ENCODE peak calls at places on chromosome 12, in seven cellular contexts. G is adrenal gland; C is adipocyte; P is cardiac muscle cell; J is GM23248; Y is fibroblast of lung; V is CD8-positive, alpha-beta T cell. U is an unnamed sample.

GRCh38 chr12:110501378-110501721 is 561 bp downstream of the VPS29 start:
- DNase-seq in J (peak; percentile 85), V (no peak), G (peak; percentile 68), Y (peak; percentile 73), P (peak; percentile 46), C (peak; percentile 67), U (peak; percentile 38)

GRCh38 chr12:52391618-52392002 is 6.2 kb upstream of the KRT84 start:
- DNase-seq in V (no peak), P (no peak), J (peak; percentile 38), C (peak; percentile 40), G (peak; percentile 84), Y (peak; percentile 24), U (peak; percentile 87)

GRCh38 chr12:93460882-93461281 is 6.4 kb upstream of the MRPL42 start:
- DNase-seq in C (no peak), J (no peak), V (no peak), G (no peak), Y (no peak), P (no peak), U (no peak)

GRCh38 chr12:53241623-53242412 is 9.8 kb upstream of the RARG start:
- DNase-seq in P (no peak), V (no peak), C (no peak), Y (no peak), G (no peak), J (no peak), U (no peak)

GRCh38 chr12:47021298-47021697 is 58.1 kb upstream of the PCED1B start:
- DNase-seq in C (peak; percentile 91), Y (peak; percentile 94), J (peak; percentile 92), V (no peak), G (no peak), P (peak; percentile 68), U (peak; percentile 11)

GRCh38 chr12:13564266-13564810 is 367.8 kb downstream of the EMP1 start:
- DNase-seq in G (no peak), P (no peak), C (no peak), Y (no peak), V (no peak), J (no peak), U (no peak)

GRCh38 chr12:58117201-58117600 is 175.8 kb downstream of the ATP23 start:
- DNase-seq in J (no peak), V (no peak), C (no peak), G (no peak), Y (no peak), P (no peak), U (no peak)

GRCh38 chr12:78559441-78559840 is 305.1 kb upstream of the SYT1 start:
- DNase-seq in V (no peak), G (no peak), C (no peak), P (no peak), Y (peak; percentile 79), J (peak; percentile 17), U (no peak)

GRCh38 chr12:122129131-122129530 is 44.9 kb downstream of the IL31 start:
- DNase-seq in Y (no peak), J (no peak), C (no peak), G (no peak), V (no peak), P (no peak), U (no peak)
- H3K36me3 ChIP-seq in Y (peaks cover 17% of the 10 kb centered on the region), J (peaks cover 7% of the 10 kb centered on the region), C (peaks cover 66% of the 10 kb centered on the region), G (no peaks in the 10 kb centered on the region), V (peaks cover 59% of the 10 kb centered on the region), P (peaks cover 8% of the 10 kb centered on the region), U (peaks cover 45% of the 10 kb centered on the region)

DNA sequence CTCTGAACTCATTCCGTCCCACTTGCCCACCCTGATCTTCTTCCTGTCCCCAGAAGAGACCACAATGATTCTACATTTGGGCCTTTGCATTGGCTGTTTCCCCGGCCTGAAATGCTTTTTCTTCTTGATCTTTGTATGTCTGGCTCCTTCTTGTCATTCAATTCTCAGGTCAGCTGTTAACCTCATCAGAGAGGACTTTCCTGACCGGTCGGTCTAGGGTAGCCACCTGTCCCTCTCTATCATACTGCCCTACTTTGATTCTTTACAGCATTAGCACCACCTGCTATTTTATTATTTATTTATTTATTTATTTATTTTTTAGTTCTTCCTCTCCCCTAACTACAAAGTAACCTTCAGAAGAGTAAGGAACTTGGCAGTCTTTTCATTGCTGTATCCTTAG is 84.3 kb downstream of the DYRK2 start:
- DNase-seq in P (no peak), C (no peak), Y (no peak), V (no peak), J (no peak), G (no peak), U (no peak)
- H3K36me3 ChIP-seq in P (no peaks in the 10 kb centered on the region), C (no peaks in the 10 kb centered on the region), Y (no peaks in the 10 kb centered on the region), V (no peaks in the 10 kb centered on the region), J (no peaks in the 10 kb centered on the region), G (no peaks in the 10 kb centered on the region), U (no peaks in the 10 kb centered on the region)

GRCh38 chr12:121525411-121525810 is 55.4 kb downstream of the KDM2B start:
- DNase-seq in G (no peak), V (no peak), J (no peak), C (no peak), Y (no peak), P (no peak), U (no peak)
- H3K36me3 ChIP-seq in G (no peaks in the 10 kb centered on the region), V (peaks cover 9% of the 10 kb centered on the region), J (no peaks in the 10 kb centered on the region), C (no peaks in the 10 kb centered on the region), Y (peaks cover 3% of the 10 kb centered on the region), P (no peaks in the 10 kb centered on the region), U (peaks cover 4% of the 10 kb centered on the region)

DNA sequence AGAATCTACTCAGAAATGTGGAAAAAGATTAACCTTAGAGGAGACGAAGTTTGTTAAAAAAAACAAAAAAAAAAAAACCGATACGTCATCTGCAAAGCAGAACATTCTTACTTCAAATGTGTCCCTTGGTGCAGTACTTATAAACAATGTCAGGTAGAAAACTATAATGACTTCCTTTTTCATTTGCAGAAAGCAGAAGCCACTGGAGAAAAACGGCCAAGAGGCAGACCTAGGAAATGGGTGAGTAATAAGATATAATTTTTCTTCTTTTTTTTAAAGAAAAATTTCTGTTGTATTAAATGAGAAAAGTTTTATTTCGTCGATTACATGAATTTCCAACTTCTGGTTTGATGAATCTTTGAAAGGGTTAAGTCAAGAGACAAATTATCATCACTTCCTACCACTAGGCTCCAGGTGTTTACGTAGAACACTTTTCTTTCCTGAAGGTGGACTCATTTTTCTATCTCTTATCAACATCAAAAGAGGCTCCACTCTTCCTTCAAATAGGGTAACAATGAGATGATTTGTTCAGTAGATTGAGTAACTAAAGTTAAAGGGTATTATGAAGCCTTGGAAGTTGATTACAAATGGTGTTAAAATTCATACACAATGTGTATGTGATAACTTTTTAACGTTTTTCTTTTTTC is 14.2 kb downstream of the HMGA2 start:
- DNase-seq in Y (no peak), V (no peak), C (no peak), G (no peak), P (no peak), J (no peak), U (no peak)
- H3K36me3 ChIP-seq in Y (peaks cover 10% of the 10 kb centered on the region), V (no peaks in the 10 kb centered on the region), C (peaks cover 29% of the 10 kb centered on the region), G (no peaks in the 10 kb centered on the region), P (no peaks in the 10 kb centered on the region), J (peaks cover 69% of the 10 kb centered on the region), U (no peaks in the 10 kb centered on the region)

GRCh38 chr12:132717531-132718387 is 7.1 kb downstream of the PGAM5 start:
- DNase-seq in J (peak; percentile 32), V (no peak), Y (no peak), G (no peak), P (no peak), C (no peak), U (no peak)

GRCh38 chr12:132717011-132717410 is 6.4 kb downstream of the PGAM5 start:
- DNase-seq in C (no peak), J (no peak), G (no peak), V (no peak), P (no peak), Y (no peak), U (no peak)

GRCh38 chr12:132715874-132716273 is 5.2 kb downstream of the PGAM5 start:
- DNase-seq in J (no peak), C (no peak), Y (no peak), P (no peak), G (no peak), V (no peak), U (no peak)

GRCh38 chr12:132718644-132719043 is 8.0 kb downstream of the PGAM5 start:
- DNase-seq in V (no peak), Y (no peak), C (no peak), G (no peak), J (no peak), P (no peak), U (no peak)

GRCh38 chr12:132716356-132716755 is 5.7 kb downstream of the PGAM5 start:
- DNase-seq in J (no peak), G (no peak), Y (no peak), V (no peak), C (no peak), P (no peak), U (no peak)
- H3K36me3 ChIP-seq in J (peaks cover 3% of the 10 kb centered on the region), G (no peaks in the 10 kb centered on the region), Y (peaks cover 18% of the 10 kb centered on the region), V (peaks cover 28% of the 10 kb centered on the region), C (peaks cover 46% of the 10 kb centered on the region), P (peaks cover 18% of the 10 kb centered on the region), U (peaks cover 70% of the 10 kb centered on the region)

GRCh38 chr12:2120982-2121758 is 68.4 kb downstream of the CACNA1C start:
- DNase-seq in P (no peak), G (no peak), C (no peak), J (no peak), V (no peak), Y (no peak), U (no peak)
- H3K36me3 ChIP-seq in P (peaks cover 8% of the 10 kb centered on the region), G (no peaks in the 10 kb centered on the region), C (peaks cover 45% of the 10 kb centered on the region), J (peaks cover 3% of the 10 kb centered on the region), V (no peaks in the 10 kb centered on the region), Y (peaks cover 2% of the 10 kb centered on the region), U (no peaks in the 10 kb centered on the region)

DNA sequence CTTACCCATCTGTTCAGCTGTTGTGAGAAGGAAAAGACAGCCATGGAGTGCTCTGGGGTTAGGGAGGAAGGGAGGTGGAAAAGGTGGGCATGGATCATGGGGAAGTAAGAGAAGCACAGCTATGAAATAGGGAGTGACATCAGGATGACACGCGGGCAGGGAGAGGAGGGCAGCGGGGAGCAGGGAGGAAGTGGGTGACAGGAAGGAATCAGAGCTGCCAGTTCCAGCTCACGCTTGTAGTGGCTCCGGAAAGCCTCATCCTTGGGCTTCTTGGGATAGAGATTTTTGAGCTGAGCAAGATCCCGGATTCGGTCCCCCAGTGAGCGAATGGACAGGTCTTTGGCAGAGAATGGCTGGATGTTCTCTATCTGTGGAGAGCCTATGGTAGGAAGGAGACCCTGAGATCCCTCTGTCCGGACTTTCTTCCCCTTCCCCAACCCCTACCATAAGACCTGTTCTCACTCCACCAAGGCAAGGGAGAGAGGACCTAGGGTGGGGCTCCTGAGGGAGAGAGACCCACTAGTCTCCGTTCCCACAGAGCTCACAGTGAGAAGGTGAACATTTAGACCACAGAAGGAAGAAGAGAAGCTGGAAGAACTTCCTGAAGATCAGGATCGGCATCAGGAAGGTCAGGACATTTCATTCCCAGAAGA is 10.3 kb downstream of the NAB2 start:
- DNase-seq in J (peak; percentile 69), P (no peak), Y (no peak), V (no peak), C (no peak), G (no peak), U (no peak)
- H3K36me3 ChIP-seq in J (peaks cover 21% of the 10 kb centered on the region), P (peaks cover 7% of the 10 kb centered on the region), Y (peaks cover 33% of the 10 kb centered on the region), V (peaks cover 58% of the 10 kb centered on the region), C (peaks cover 75% of the 10 kb centered on the region), G (no peaks in the 10 kb centered on the region), U (peaks cover 8% of the 10 kb centered on the region)

U was measured in BE2C.